ENCODE peak calls at places on chromosomes 13 and 19, in ten cellular contexts. V is osteocyte, B is AG04449, P is heart right ventricle, R is AG10803, H is left ventricle myocardium inferior, J is nephron progenitor cell, L is psoas muscle, I is lung, C is cardiac muscle cell. Q is an unnamed sample.

GRCh38 chr13:48431431-48431830 is 18.5 kb upstream of the LPAR6 start:
- DNase-seq in V (no peak), B (no peak), P (no peak), R (peak; percentile 55), H (no peak), J (no peak), L (no peak), I (no peak), C (no peak), Q (no peak)

GRCh38 chr19:56566904-56567273 is 379 bp upstream of the ZNF470 start:
- DNase-seq in V (no peak), B (no peak), P (peak; percentile 67), R (no peak), H (peak; percentile 67), J (peak; percentile 63), L (peak; percentile 56), I (peak; percentile 58), C (no peak), Q (peak; percentile 57)

GRCh38 chr19:34994643-34995471 is 5.3 kb upstream of the GRAMD1A start:
- DNase-seq in V (no peak), B (no peak), P (no peak), R (no peak), H (no peak), J (no peak), L (no peak), I (peak; percentile 46), C (no peak), Q (no peak)

GRCh38 chr13:98192008-98192407 is 14.9 kb upstream of the RNF113B start:
- DNase-seq in V (no peak), B (no peak), P (no peak), R (no peak), H (no peak), J (no peak), L (no peak), I (no peak), C (no peak), Q (no peak)

GRCh38 chr13:109156181-109156935 is 526.9 kb downstream of the MYO16 start:
- DNase-seq in V (no peak), B (peak; percentile 45), P (peak; percentile 54), R (peak; percentile 91), H (peak; percentile 37), J (no peak), L (no peak), I (no peak), C (no peak), Q (no peak)

GRCh38 chr13:25886438-25887214 is 165.2 kb downstream of the SHISA2 start:
- DNase-seq in V (no peak), B (peak; percentile 71), P (no peak), R (peak; percentile 12), H (no peak), J (no peak), L (no peak), I (no peak), C (no peak), Q (no peak)

GRCh38 chr13:101611491-101612475 is 159.3 kb downstream of the ITGBL1 start:
- DNase-seq in V (no peak), B (no peak), P (no peak), R (peak; percentile 82), H (no peak), J (no peak), L (no peak), I (no peak), C (no peak), Q (no peak)

GRCh38 chr19:23789246-23789645 is 30.6 kb upstream of the ZNF681 start:
- DNase-seq in V (no peak), B (no peak), P (no peak), R (no peak), H (no peak), J (no peak), L (no peak), I (no peak), C (no peak), Q (no peak)

GRCh38 chr19:1000095-1000494 is at the start of gene GRIN3B:
- DNase-seq in V (no peak), B (no peak), P (peak; percentile 50), R (peak; percentile 44), H (no peak), J (peak; percentile 84), L (peak; percentile 66), I (peak; percentile 70), C (peak; percentile 85), Q (no peak)

GRCh38 chr19:55196803-55197202 is 12.5 kb downstream of the PTPRH start:
- DNase-seq in V (no peak), B (no peak), P (no peak), R (no peak), H (no peak), J (no peak), L (no peak), I (no peak), C (no peak), Q (no peak)

GRCh38 chr13:22793598-22794134 is 387.1 kb upstream of the SGCG start:
- DNase-seq in V (no peak), B (no peak), P (no peak), R (no peak), H (no peak), J (peak; percentile 17), L (no peak), I (no peak), C (peak; percentile 32), Q (no peak)

GRCh38 chr19:5958074-5958850 is 19.7 kb downstream of the RANBP3 start:
- DNase-seq in V (no peak), B (no peak), P (no peak), R (no peak), H (no peak), J (no peak), L (no peak), I (no peak), C (no peak), Q (no peak)

GRCh38 chr19:35140898-35141626 is 2.0 kb upstream of the FXYD7 start:
- DNase-seq in V (peak; percentile 94), B (peak; percentile 14), P (peak; percentile 97), R (peak; percentile 90), H (peak; percentile 92), J (peak; percentile 98), L (peak; percentile 95), I (peak; percentile 95), C (peak; percentile 94), Q (peak; percentile 94)

GRCh38 chr13:30072818-30073186 is 222.4 kb upstream of the UBL3 start:
- DNase-seq in V (no peak), B (no peak), P (no peak), R (no peak), H (no peak), J (no peak), L (no peak), I (no peak), C (no peak), Q (no peak)

DNA sequence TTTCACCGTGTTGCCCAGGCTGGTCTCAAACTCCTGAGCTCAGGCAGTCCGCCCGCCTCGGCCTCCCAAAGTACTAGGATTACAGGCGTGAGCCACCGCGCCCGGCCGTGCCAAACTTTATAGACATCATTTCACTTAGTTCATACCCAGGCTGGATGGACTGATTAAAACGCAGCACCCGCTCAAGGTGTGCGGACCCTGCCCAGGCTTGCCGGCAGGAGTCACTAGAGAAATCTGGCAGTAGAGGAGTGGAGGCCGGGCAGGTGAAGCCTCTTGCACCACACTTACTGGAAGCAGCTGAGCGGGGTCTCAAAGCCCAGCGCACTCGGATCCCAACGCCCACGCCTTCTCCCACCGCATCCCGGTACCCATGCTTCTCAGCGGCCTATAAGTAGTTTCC is 11.4 kb downstream of the PTGIR start:
- DNase-seq in V (no peak), B (no peak), P (no peak), R (no peak), H (peak; percentile 13), J (no peak), L (no peak), I (no peak), C (no peak), Q (no peak)
- TF ChIP-seq CTCF in V (no peak), B (no peak), P (no peak), R (no peak), H (no peak), J (no peak), L (no peak), I (no peak), C (no peak), Q (no peak)

GRCh38 chr13:71871844-71872243 is 4.8 kb upstream of the DACH1 start:
- DNase-seq in V (no peak), B (no peak), P (no peak), R (no peak), H (no peak), J (no peak), L (no peak), I (no peak), C (no peak), Q (no peak)
- TF ChIP-seq CTCF in V (no peak), B (no peak), P (no peak), R (no peak), H (no peak), J (no peak), L (no peak), I (no peak), C (no peak), Q (no peak)

DNA sequence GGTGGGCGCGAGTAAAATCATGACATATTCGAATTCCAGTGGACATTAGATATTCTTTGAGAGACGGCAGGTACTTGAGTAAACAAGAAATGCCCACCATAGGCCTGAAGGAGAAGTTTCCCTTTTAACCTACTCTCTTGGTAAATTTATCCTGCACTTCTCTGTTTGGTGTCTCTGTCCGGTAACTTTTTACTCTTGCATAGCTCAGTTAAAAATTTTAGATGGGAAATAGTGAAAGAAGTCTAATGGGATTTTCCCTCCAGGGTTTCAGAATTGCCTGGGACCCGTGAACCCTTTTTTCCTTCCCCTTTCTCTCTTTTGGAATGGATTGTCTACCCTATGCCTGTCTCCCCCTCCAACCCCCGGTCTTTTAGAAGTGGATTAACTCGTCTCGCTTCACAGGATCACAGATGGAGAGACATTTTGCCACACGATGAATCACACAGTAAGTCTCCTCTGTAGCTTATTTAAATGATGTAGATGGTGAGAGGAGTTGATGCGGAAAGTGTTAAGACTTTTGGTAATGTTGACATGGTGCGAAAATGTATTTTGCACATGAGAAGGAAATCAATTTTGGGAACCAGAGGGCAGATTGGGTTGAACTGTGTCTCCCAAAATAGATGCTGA is 511 bp upstream of the MIPEP start:
- DNase-seq in V (no peak), B (no peak), P (no peak), R (peak; percentile 22), H (no peak), J (no peak), L (no peak), I (no peak), C (peak; percentile 3), Q (no peak)
- TF ChIP-seq CTCF in V (peak; percentile 6), B (no peak), P (no peak), R (no peak), H (no peak), J (no peak), L (no peak), I (no peak), C (no peak), Q (peak; percentile 2)

DNA sequence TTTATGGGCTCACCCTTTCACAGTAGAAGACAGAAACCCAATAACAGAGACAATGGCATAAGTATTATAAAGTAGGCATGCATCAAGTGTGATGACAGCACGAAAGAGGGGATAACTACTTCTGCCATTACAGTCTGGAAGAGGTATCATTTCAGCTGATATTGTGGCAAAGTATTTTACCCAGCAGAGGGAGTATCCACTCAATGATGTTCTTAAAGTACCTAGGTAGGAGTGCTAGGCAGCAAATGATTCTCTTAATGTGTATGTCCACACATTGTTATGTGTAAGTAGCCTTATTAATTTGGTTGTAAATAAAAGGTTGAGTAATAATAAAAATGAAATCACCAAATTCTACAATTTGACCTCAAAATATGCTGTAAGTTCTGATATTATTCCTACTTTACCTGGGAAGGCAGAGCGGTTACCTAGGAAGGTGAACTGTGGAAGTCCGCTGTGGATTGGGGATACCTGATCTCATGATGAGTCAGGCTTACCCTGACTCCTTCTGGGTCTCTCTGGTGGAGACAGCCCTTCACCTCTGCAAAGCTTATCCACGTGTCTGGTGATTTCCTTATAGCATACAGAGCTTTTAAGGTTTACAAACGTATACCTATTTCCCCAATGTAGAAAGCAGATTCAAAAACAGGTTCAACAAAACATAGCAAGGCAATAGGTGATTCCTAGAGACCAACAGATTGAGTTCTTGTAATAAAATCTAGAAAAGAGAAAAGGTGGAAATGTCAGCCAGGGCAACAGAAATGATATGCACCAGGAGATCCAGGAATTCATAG is 4.0 kb upstream of the UBAC2 start:
- DNase-seq in V (no peak), B (no peak), P (no peak), R (no peak), H (no peak), J (no peak), L (no peak), I (no peak), C (no peak), Q (no peak)
- TF ChIP-seq CTCF in V (peak; percentile 21), B (no peak), P (no peak), R (peak; percentile 14), H (no peak), J (no peak), L (peak; percentile 29), I (no peak), C (peak; percentile 6), Q (no peak)

Q was measured in right atrium auricular region.